ENCODE peak calls at places on chromosome 20, in eight cellular contexts. G is SK-N-SH, U is neuronal stem cell, Z is astrocyte, Y is mammary epithelial cell, C is GM23248, T is mesendoderm, J is IMR-90. R is an unnamed sample.
A peak's percentile ranks its signal among the peaks of the same experiment; 100 is the strongest.

GRCh38 chr20:34271961-34272360 is 30.7 kb downstream of the ASIP start:
- DNase-seq in G (no peak), U (no peak), Z (peak; percentile 90), Y (peak; percentile 38), C (peak; percentile 89), T (no peak), J (peak; percentile 52), R (peak; percentile 67)

GRCh38 chr20:3541887-3542721 is 71.3 kb downstream of the ATRN start:
- DNase-seq in G (no peak), U (no peak), Z (no peak), Y (no peak), C (no peak), T (no peak), J (no peak), R (no peak)

GRCh38 chr20:42441196-42441861 is 748.4 kb downstream of the PTPRT start:
- DNase-seq in G (no peak), U (no peak), Z (no peak), Y (no peak), C (no peak), T (no peak), J (no peak), R (no peak)

GRCh38 chr20:45323731-45324130 is 15.6 kb upstream of the MATN4 start:
- DNase-seq in G (no peak), U (no peak), Z (no peak), Y (peak; percentile 77), C (peak; percentile 68), T (no peak), J (peak; percentile 63), R (no peak)

GRCh38 chr20:43862438-43862837 is 52.2 kb upstream of the TOX2 start:
- DNase-seq in G (no peak), U (no peak), Z (no peak), Y (no peak), C (no peak), T (no peak), J (no peak), R (no peak)

GRCh38 chr20:57378646-57379262 is 12.4 kb upstream of the RBM38 start:
- DNase-seq in G (no peak), U (no peak), Z (no peak), Y (no peak), C (no peak), T (no peak), J (no peak), R (no peak)

GRCh38 chr20:54105653-54106052 is 35.3 kb upstream of the BCAS1 start:
- DNase-seq in G (no peak), U (no peak), Z (no peak), Y (peak; percentile 80), C (peak; percentile 23), T (no peak), J (no peak), R (no peak)

GRCh38 chr20:64265201-64265600 is 9.7 kb downstream of the PCMTD2 start:
- DNase-seq in G (no peak), U (no peak), Z (no peak), Y (no peak), C (no peak), T (no peak), J (no peak), R (peak; percentile 23)

GRCh38 chr20:3071610-3072529 is at the start of gene OXT:
- DNase-seq in G (no peak), U (no peak), Z (no peak), Y (no peak), C (peak; percentile 50), T (peak; percentile 50), J (no peak), R (peak; percentile 56)

GRCh38 chr20:46814366-46815232 is 80.0 kb upstream of the EYA2 start:
- DNase-seq in G (no peak), U (peak; percentile 82), Z (peak; percentile 85), Y (peak; percentile 83), C (peak; percentile 95), T (peak; percentile 93), J (peak; percentile 87), R (peak; percentile 79)

GRCh38 chr20:3092611-3093379 is 8.3 kb upstream of the AVP start:
- DNase-seq in G (peak; percentile 40), U (no peak), Z (peak; percentile 7), Y (no peak), C (peak; percentile 30), T (peak; percentile 32), J (no peak), R (peak; percentile 32)

GRCh38 chr20:35433337-35433736 is 4.7 kb downstream of the GDF5 start:
- DNase-seq in G (no peak), U (no peak), Z (no peak), Y (no peak), C (no peak), T (no peak), J (no peak), R (no peak)

GRCh38 chr20:17381701-17382100 is 149.5 kb downstream of the BFSP1 start:
- DNase-seq in G (no peak), U (no peak), Z (no peak), Y (peak; percentile 12), C (peak; percentile 30), T (no peak), J (no peak), R (no peak)

DNA sequence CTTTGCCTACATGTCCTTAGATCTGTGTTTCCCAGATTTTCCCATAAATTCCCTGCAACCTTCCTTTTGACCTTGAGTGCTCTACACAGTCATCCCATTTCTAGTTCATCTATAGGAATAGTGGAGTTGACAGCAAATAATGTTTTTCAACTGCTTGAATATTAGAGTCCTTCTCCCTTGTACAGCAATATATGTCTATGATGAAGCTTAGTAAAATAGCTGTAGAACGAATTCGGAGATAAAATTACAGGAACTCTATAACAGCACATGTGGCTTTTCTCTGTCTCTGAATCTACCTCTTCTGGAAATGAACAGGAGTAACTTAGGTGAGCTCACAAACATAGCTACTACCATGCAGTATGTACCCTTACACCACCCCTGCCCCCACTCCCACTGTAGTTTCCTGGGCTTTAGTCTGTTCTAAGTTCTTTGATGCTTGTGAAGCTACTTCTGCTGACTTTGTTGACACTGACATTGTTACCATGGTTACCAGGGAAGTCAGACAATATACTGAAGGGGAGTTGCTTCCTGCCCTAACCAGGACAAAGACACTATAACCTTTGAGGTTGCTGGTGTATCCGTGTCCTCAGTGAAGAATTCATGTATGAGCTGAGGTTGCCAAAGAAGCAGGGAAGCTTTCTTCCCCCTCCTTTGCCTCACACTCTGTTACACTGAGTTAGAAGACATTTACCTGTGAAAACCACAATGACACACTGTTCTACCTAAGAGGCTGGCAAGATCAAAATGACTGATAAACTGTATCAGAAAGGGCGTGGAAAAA is 35.8 kb upstream of the SHLD1 start:
- DNase-seq in G (no peak), U (peak; percentile 26), Z (no peak), Y (peak; percentile 88), C (no peak), T (peak; percentile 84), J (peak; percentile 24), R (no peak)
- H3K9ac ChIP-seq in G (no peak overlapping the region), U (no peak overlapping the region), Z (no peak overlapping the region), Y (no peak overlapping the region), C (no peak overlapping the region), T (no peak overlapping the region), J (no peak overlapping the region), R (no peak overlapping the region)

DNA sequence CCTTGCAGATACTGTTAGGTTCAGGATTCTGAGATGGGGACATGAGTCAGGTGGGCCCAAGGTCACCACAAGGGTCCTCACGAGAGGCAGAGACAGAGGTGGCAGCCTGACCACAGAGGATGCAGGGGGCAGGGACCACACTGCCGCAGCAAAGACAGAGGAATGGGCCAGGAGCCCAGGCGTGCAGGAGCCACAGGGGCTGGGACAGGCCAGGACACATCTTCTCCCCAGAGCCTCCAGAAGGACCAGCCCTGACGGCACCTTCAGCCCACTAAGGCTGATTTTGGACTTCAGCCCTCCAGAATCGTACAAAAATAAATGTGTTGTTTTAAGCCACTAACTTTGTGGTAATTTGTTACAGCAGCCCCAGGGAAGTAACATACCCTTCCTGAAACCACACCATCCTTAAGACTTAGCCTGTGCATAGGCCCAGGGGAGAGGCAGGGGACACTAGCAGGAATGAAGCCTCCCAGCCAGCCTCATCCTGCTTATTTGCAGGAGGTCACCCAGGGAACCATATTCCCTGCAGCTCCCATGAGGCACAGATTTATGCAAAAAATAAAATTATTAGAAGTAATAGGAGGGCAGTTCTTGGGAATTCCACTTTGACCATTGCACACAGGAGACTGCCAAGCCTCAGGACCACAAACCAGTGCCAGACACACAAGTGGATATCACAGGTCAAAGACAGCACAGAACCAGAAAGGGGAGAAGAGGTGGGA is 119.3 kb upstream of the CST7 start:
- DNase-seq in G (no peak), U (no peak), Z (no peak), Y (no peak), C (no peak), T (no peak), J (no peak), R (no peak)
- H3K4me3 ChIP-seq in G (no peak overlapping the region), U (no peak overlapping the region), Z (no peak overlapping the region), Y (no peak overlapping the region), C (no peak overlapping the region), T (no peak overlapping the region), J (no peak overlapping the region), R (no peak overlapping the region)

DNA sequence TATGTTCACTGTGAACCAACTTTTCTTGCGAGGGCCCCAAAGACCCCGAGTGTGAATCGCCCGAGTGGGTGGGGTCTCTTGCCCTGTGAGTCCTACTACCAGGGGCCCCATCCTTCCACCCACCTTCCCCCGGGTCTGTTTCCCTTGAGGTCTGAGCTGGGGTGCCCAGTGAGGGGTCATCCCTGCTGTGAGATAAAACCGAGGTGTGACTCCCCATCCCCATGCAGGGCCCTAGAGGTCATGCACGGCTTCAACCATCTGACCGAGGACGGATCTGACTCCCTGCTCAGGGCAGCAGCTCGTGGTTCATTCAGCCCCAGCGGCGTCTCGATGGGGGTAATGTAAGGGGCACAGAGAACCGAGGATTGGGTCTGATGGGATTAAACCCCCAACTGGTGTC is 103.1 kb upstream of the SULF2 start:
- DNase-seq in G (no peak), U (no peak), Z (no peak), Y (no peak), C (no peak), T (no peak), J (no peak), R (no peak)
- H3K9ac ChIP-seq in G (no peak overlapping the region), U (no peak overlapping the region), Z (no peak overlapping the region), Y (no peak overlapping the region), C (no peak overlapping the region), T (no peak overlapping the region), J (no peak overlapping the region), R (no peak overlapping the region)

GRCh38 chr20:20369353-20370086 is 1.6 kb downstream of the INSM1 start:
- DNase-seq in G (peak; percentile 50), U (no peak), Z (no peak), Y (peak; percentile 61), C (no peak), T (peak; percentile 41), J (no peak), R (no peak)

GRCh38 chr20:20371133-20371532 is 3.2 kb downstream of the INSM1 start:
- DNase-seq in G (no peak), U (no peak), Z (no peak), Y (no peak), C (no peak), T (no peak), J (no peak), R (no peak)

GRCh38 chr20:20370087-20370575 is 2.2 kb downstream of the INSM1 start:
- DNase-seq in G (no peak), U (no peak), Z (no peak), Y (no peak), C (no peak), T (no peak), J (no peak), R (no peak)

GRCh38 chr20:20373046-20373706 is 5.3 kb downstream of the INSM1 start:
- DNase-seq in G (no peak), U (no peak), Z (peak; percentile 26), Y (peak; percentile 64), C (peak; percentile 77), T (no peak), J (peak; percentile 26), R (peak; percentile 46)

GRCh38 chr20:20371681-20372080 is 3.8 kb downstream of the INSM1 start:
- DNase-seq in G (no peak), U (no peak), Z (no peak), Y (no peak), C (no peak), T (peak; percentile 65), J (no peak), R (no peak)
- H3K4me3 ChIP-seq in G (no peak overlapping the region), U (no peak overlapping the region), Z (no peak overlapping the region), Y (no peak overlapping the region), C (no peak overlapping the region), T (no peak overlapping the region), J (no peak overlapping the region), R (no peak overlapping the region)